ENCODE peak calls at places on chromosomes 5 and 9, in seven cellular contexts. K, S, L, M, V, D and F are unnamed samples.

GRCh38 chr5:1817261-1818043 is 16.2 kb downstream of the NDUFS6 start:
- DNase-seq in K (no peak), S (no peak), L (no peak), M (no peak), V (no peak), D (no peak), F (no peak)

GRCh38 chr5:65867509-65868195 is 58.7 kb upstream of the ERBIN start:
- DNase-seq in K (no peak), S (no peak), L (peak), M (no peak), V (no peak), D (no peak), F (no peak)

GRCh38 chr5:57804007-57804444 is 321.4 kb upstream of the ACTBL2 start:
- DNase-seq in K (no peak), S (peak), L (no peak), M (peak), V (peak), D (no peak), F (peak)

GRCh38 chr9:38020251-38021076 is 48.6 kb downstream of the SHB start:
- DNase-seq in K (no peak), S (no peak), L (no peak), M (no peak), V (no peak), D (no peak), F (no peak)

GRCh38 chr9:134669556-134669955 is 28.0 kb downstream of the COL5A1 start:
- DNase-seq in K (no peak), S (peak), L (no peak), M (no peak), V (no peak), D (no peak), F (no peak)

GRCh38 chr5:127856310-127856709 is 153.1 kb downstream of the CCDC192 start:
- DNase-seq in K (no peak), S (peak), L (no peak), M (no peak), V (peak), D (no peak), F (no peak)

GRCh38 chr5:138790684-138791083 is 37.5 kb downstream of the CTNNA1 start:
- DNase-seq in K (no peak), S (no peak), L (no peak), M (peak), V (no peak), D (no peak), F (no peak)

GRCh38 chr9:113446323-113446740 is 17.2 kb upstream of the RGS3 start:
- DNase-seq in K (no peak), S (peak), L (peak), M (peak), V (peak), D (no peak), F (peak)

GRCh38 chr9:133120343-133121199 is 469 bp downstream of the RALGDS start:
- DNase-seq in K (no peak), S (no peak), L (no peak), M (peak), V (no peak), D (no peak), F (peak)

GRCh38 chr5:3980146-3980545 is 384.5 kb downstream of the IRX1 start:
- DNase-seq in K (no peak), S (no peak), L (no peak), M (no peak), V (no peak), D (no peak), F (no peak)

GRCh38 chr9:111375062-111375461 is 45.0 kb upstream of the OR2K2 start:
- DNase-seq in K (no peak), S (no peak), L (no peak), M (no peak), V (no peak), D (no peak), F (no peak)

GRCh38 chr5:3375586-3376311 is 219.9 kb upstream of the IRX1 start:
- DNase-seq in K (no peak), S (no peak), L (no peak), M (no peak), V (no peak), D (no peak), F (no peak)

GRCh38 chr9:120528834-120529233 is 51.1 kb downstream of the CDK5RAP2 start:
- DNase-seq in K (no peak), S (no peak), L (peak), M (no peak), V (no peak), D (no peak), F (no peak)

GRCh38 chr5:133531634-133532033 is 80.7 kb downstream of the FSTL4 start:
- DNase-seq in K (no peak), S (peak), L (no peak), M (peak), V (no peak), D (no peak), F (no peak)

GRCh38 chr5:151664694-151665583 is 21.8 kb downstream of the SPARC start:
- DNase-seq in K (no peak), S (peak), L (no peak), M (peak), V (peak), D (no peak), F (no peak)

GRCh38 chr9:29830815-29831214 is 2257.5 kb upstream of the C9orf72 start:
- DNase-seq in K (no peak), S (peak), L (peak), M (peak), V (no peak), D (no peak), F (peak)

GRCh38 chr9:16825971-16826370 is 44.5 kb downstream of the BNC2 start:
- DNase-seq in K (no peak), S (peak), L (no peak), M (peak), V (peak), D (no peak), F (peak)

GRCh38 chr9:100409176-100409556 is 17.8 kb upstream of the MSANTD3 start:
- DNase-seq in K (no peak), S (no peak), L (no peak), M (no peak), V (no peak), D (no peak), F (no peak)

GRCh38 chr9:29214162-29214520 is 1640.9 kb upstream of the C9orf72 start:
- DNase-seq in K (no peak), S (no peak), L (peak), M (no peak), V (no peak), D (no peak), F (peak)

GRCh38 chr5:177389368-177390169 is 5.3 kb downstream of the SLC34A1 start:
- DNase-seq in K (peak), S (peak), L (peak), M (peak), V (peak), D (peak), F (no peak)

GRCh38 chr9:113783475-113783874 is 92.6 kb upstream of the ZNF618 start:
- DNase-seq in K (no peak), S (no peak), L (no peak), M (no peak), V (no peak), D (no peak), F (no peak)

GRCh38 chr5:174491761-174492350 is 232.5 kb upstream of the MSX2 start:
- DNase-seq in K (no peak), S (no peak), L (no peak), M (no peak), V (no peak), D (no peak), F (no peak)

GRCh38 chr5:13945271-13945670 is 783 bp upstream of the DNAH5 start:
- DNase-seq in K (no peak), S (no peak), L (no peak), M (no peak), V (no peak), D (no peak), F (no peak)

GRCh38 chr5:151770383-151771258 is 1.1 kb upstream of the G3BP1 start:
- DNase-seq in K (no peak), S (peak), L (peak), M (peak), V (peak), D (no peak), F (peak)

GRCh38 chr5:138141734-138142133 is 2.5 kb upstream of the NME5 start:
- DNase-seq in K (no peak), S (no peak), L (no peak), M (no peak), V (no peak), D (no peak), F (no peak)

GRCh38 chr9:108844391-108844790 is 11.4 kb downstream of the ACTL7B start:
- DNase-seq in K (no peak), S (no peak), L (no peak), M (no peak), V (peak), D (no peak), F (no peak)

GRCh38 chr9:129225815-129226214 is 47.8 kb upstream of the IER5L start:
- DNase-seq in K (no peak), S (peak), L (peak), M (peak), V (peak), D (peak), F (peak)

GRCh38 chr5:128174951-128175350 is 91.4 kb downstream of the SLC12A2 start:
- DNase-seq in K (no peak), S (peak), L (no peak), M (peak), V (peak), D (no peak), F (no peak)

GRCh38 chr9:125701351-125701750 is 5.7 kb downstream of the MAPKAP1 start:
- DNase-seq in K (no peak), S (peak), L (peak), M (peak), V (peak), D (no peak), F (no peak)

GRCh38 chr5:66171349-66172344 is 27.5 kb downstream of the SREK1 start:
- DNase-seq in K (peak), S (peak), L (peak), M (peak), V (peak), D (peak), F (peak)

GRCh38 chr5:37893414-37894134 is 53.7 kb upstream of the GDNF start:
- DNase-seq in K (no peak), S (no peak), L (no peak), M (no peak), V (no peak), D (no peak), F (no peak)

GRCh38 chr5:66669086-66669861 is 73.1 kb downstream of the MAST4 start:
- DNase-seq in K (no peak), S (no peak), L (no peak), M (no peak), V (no peak), D (no peak), F (no peak)

GRCh38 chr5:134177197-134178171 is 734 bp upstream of the SKP1 start:
- DNase-seq in K (no peak), S (peak), L (peak), M (peak), V (peak), D (no peak), F (peak)

GRCh38 chr5:150399158-150400019 is 13.3 kb downstream of the CD74 start:
- DNase-seq in K (no peak), S (no peak), L (no peak), M (no peak), V (no peak), D (no peak), F (no peak)

GRCh38 chr5:177601126-177601525 is 1.2 kb downstream of the B4GALT7 start:
- DNase-seq in K (no peak), S (no peak), L (no peak), M (no peak), V (no peak), D (no peak), F (no peak)